ENCODE peak calls at places on chromosomes 3 and 15, in six cellular contexts. E, Z, V, M, Q and N are unnamed samples.

GRCh38 chr3:180433172-180433571 is 168.8 kb upstream of the TTC14 start:
- DNase-seq in Q (peak), M (no peak), E (peak), V (peak), Z (no peak), N (no peak)

GRCh38 chr15:25176991-25177954 is 222.5 kb downstream of the SNRPN start:
- DNase-seq in Q (no peak), V (no peak), Z (peak), M (peak), E (no peak), N (no peak)

GRCh38 chr3:37554364-37554763 is 307.3 kb upstream of the CTDSPL start:
- DNase-seq in M (no peak), Q (no peak), E (no peak), V (no peak), Z (no peak), N (no peak)

GRCh38 chr3:23607184-23607847 is 198.4 kb upstream of the UBE2E1 start:
- DNase-seq in Z (no peak), Q (peak), E (no peak), V (peak), M (no peak), N (peak)

GRCh38 chr15:62138124-62138523 is 27.0 kb downstream of the C2CD4B start:
- DNase-seq in Q (peak), M (no peak), V (peak), E (peak), Z (no peak), N (peak)

GRCh38 chr15:100932676-100933348 is 13.7 kb downstream of the LRRK1 start:
- DNase-seq in E (no peak), Q (no peak), M (no peak), Z (no peak), V (no peak), N (no peak)

GRCh38 chr3:43379343-43379742 is 93.0 kb downstream of the SNRK start:
- DNase-seq in Z (no peak), M (no peak), V (peak), E (peak), Q (peak), N (peak)

GRCh38 chr3:4808637-4809036 is 170.6 kb upstream of the BHLHE40 start:
- DNase-seq in V (no peak), Q (no peak), E (no peak), Z (no peak), M (no peak), N (no peak)

GRCh38 chr3:175554761-175555160 is 695.6 kb downstream of the NAALADL2 start:
- DNase-seq in V (no peak), M (no peak), Q (no peak), E (no peak), Z (no peak), N (no peak)

GRCh38 chr3:77693147-77693546 is 653.2 kb downstream of the ROBO2 start:
- DNase-seq in V (no peak), M (peak), E (no peak), Z (no peak), Q (no peak), N (no peak)

GRCh38 chr3:110900583-110900982 is 171.0 kb upstream of the NECTIN3 start:
- DNase-seq in E (no peak), V (peak), Z (no peak), Q (peak), M (no peak), N (peak)

GRCh38 chr3:156206157-156206556 is 85.8 kb downstream of the KCNAB1 start:
- DNase-seq in Z (no peak), Q (peak), M (no peak), V (peak), E (no peak), N (no peak)

GRCh38 chr3:115788921-115789470 is 165.7 kb downstream of the GAP43 start:
- DNase-seq in E (peak), Q (peak), M (no peak), V (peak), Z (no peak), N (no peak)

GRCh38 chr3:190566043-190566933 is 52.4 kb downstream of the IL1RAP start:
- DNase-seq in V (peak), Q (peak), E (peak), Z (peak), M (peak), N (peak)

GRCh38 chr3:152383136-152383606 is 114.4 kb downstream of the MBNL1 start:
- DNase-seq in Z (no peak), M (no peak), E (no peak), V (no peak), Q (no peak), N (no peak)

GRCh38 chr15:101219441-101219840 is 32.4 kb downstream of the CHSY1 start:
- DNase-seq in Q (no peak), Z (no peak), E (no peak), M (no peak), V (peak), N (no peak)

GRCh38 chr15:80389370-80389769 is 14.8 kb upstream of the ARNT2 start:
- DNase-seq in M (no peak), Q (no peak), Z (no peak), V (no peak), E (no peak), N (no peak)

GRCh38 chr3:188916934-188917391 is 254.8 kb upstream of the TPRG1 start:
- DNase-seq in E (no peak), V (no peak), M (no peak), Z (no peak), Q (no peak), N (no peak)

GRCh38 chr3:23055733-23056376 is 147.3 kb upstream of the UBE2E2 start:
- DNase-seq in Z (no peak), M (no peak), V (peak), Q (peak), E (peak), N (peak)

GRCh38 chr3:46829699-46830208 is 33.5 kb downstream of the MYL3 start:
- DNase-seq in Q (no peak), V (no peak), Z (no peak), E (no peak), M (no peak), N (no peak)

GRCh38 chr15:88918738-88919137 is 5.6 kb upstream of the MFGE8 start:
- DNase-seq in M (peak), Z (no peak), V (peak), E (peak), Q (peak), N (peak)

GRCh38 chr15:90871097-90871715 is 2.8 kb downstream of the FURIN start:
- DNase-seq in E (peak), Z (no peak), Q (peak), M (no peak), V (no peak), N (peak)

GRCh38 chr3:172104471-172105072 is 65.2 kb downstream of the FNDC3B start:
- DNase-seq in V (no peak), M (no peak), Z (no peak), E (peak), Q (peak), N (no peak)

GRCh38 chr3:194043516-194043915 is 92.4 kb upstream of the HES1 start:
- DNase-seq in V (peak), E (peak), Q (peak), M (no peak), Z (no peak), N (peak)

GRCh38 chr3:52193059-52193458 is 4.9 kb upstream of the ALAS1 start:
- DNase-seq in Z (peak), Q (no peak), E (no peak), V (peak), M (no peak), N (no peak)

GRCh38 chr15:29396176-29396811 is 126.7 kb upstream of the NSMCE3 start:
- DNase-seq in Q (no peak), E (no peak), M (no peak), Z (no peak), V (no peak), N (no peak)

GRCh38 chr15:70563561-70564095 is 199.7 kb downstream of the UACA start:
- DNase-seq in E (no peak), V (no peak), Q (no peak), M (no peak), Z (no peak), N (no peak)

DNA sequence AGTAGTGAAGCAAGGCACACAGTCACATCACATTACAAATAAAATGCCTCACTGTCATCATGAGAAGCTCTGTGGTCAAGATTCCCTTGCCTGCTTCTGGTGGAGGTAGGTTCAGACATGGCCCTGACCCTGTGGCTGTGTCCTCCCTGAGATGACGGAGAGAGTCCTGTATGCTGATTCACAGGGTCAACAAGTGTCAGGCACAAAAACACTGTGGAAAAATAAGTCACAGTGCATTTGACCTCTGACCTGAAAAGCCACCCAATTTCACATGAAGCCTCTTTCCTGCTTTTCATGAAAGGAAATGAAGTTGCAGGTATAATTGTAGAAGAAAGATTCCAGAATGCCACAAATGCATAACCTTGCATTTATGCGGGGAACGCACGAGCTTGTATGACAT is 111.0 kb downstream of the GABRG3 start:
- DNase-seq in Q (no peak), Z (no peak), V (no peak), E (no peak), M (no peak), N (no peak)
- TF ChIP-seq CTCF in Q (no peak), Z (no peak), V (no peak), E (no peak), M (no peak), N (no peak)

DNA sequence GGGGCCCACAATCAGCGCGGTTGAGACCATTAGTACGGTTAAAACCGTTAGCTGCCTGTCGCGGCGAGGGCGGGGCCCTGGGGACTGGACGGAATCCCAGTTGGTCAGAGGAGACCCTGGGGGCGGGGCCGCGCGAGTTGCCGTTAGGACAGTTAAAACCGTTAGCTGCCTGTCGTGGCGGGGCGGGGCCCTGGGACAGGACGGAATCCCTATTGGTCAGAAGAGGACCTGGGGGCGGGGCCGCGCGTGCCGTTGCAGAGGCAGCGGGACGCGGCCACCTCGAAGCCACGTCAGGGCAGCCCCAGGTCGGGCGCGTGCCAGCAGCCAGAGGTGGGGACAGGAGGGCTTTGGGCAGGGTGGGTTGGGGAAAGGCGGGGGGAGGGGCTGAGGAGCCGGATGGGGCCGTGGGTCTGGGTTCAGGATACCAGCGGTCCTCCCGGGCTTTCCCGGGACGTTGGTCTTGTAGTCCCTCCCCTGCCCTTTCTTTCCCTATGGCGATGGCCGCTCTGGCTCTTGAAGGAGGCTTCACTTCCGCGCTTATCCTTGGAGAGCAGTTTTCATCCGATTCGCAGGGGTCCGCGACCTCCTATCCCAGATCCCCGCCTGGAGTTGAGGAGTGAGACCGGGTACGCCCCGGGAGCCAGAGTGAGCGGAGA is 28.0 kb downstream of the KLHDC8B start:
- DNase-seq in Z (peak), E (peak), V (peak), M (peak), Q (peak), N (peak)
- H3K4me3 ChIP-seq in Z (peak), E (peak), V (no peak), M (no peak), Q (peak), N (peak)

GRCh38 chr3:90036931-90037330 is 929.5 kb downstream of the EPHA3 start:
- DNase-seq in E (no peak), V (no peak), M (no peak), Z (no peak), Q (no peak), N (no peak)
- TF ChIP-seq CTCF in E (no peak), V (no peak), M (no peak), Z (no peak), Q (no peak), N (no peak)

DNA sequence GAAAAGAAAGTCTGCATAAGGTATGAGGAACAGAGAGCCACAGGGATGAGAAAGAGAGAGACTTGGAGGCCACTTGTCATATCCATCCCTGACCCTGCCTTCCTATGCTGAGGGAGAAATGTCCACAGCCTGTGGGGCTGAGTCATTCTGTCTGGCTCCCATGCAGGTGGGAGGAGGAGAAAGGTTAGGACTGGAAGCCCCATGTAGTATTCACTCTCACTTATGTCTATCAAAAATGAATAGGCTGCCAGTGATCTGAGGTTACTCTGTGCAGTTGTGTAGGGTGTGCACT is 71.3 kb downstream of the RAB11A start:
- DNase-seq in Q (no peak), V (peak), M (no peak), Z (no peak), E (peak), N (no peak)
- H3K4me3 ChIP-seq in Q (no peak), V (no peak), M (no peak), Z (no peak), E (no peak), N (no peak)

DNA sequence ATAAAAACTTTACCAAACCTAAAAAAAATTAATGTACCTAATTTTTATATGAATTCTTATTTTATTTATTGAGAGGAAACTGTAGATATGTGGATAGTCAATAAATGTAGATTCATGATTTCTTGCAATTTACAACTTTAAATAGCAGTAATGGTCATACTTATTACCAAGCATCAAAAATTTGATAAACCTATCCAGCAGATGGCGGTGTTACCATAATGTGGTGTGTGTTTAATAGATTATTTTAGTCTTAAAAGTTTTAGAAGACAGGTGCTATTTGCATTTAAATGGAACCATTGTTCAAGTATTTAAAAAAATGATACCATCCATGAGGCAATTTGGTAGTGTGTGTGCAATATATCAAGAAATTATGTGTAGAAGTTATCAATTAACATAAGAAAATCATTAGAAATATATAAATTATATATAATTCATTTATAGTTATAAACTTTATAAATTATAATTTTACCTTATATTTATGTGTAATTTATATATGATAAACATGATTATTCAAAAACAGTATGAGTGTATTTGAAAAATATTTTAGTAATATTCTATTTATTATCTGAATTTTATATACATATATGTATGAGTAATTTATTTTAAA is 176.0 kb upstream of the BCHE start:
- DNase-seq in Q (peak), Z (no peak), V (peak), E (peak), M (no peak), N (peak)
- TF ChIP-seq CTCF in Q (peak), Z (no peak), V (peak), E (peak), M (no peak), N (peak)